ENCODE peak calls at places on chromosomes 3 and 15, in eight cellular contexts. V, K, I, X, B, P, U and F are unnamed samples.

GRCh38 chr3:172355836-172356235 is 92.4 kb downstream of the GHSR start:
- ATAC-seq in V (no peak), K (peak), I (peak), X (no peak), B (peak), P (no peak), U (no peak), F (peak)

GRCh38 chr3:132695422-132695821 is 26.8 kb downstream of the NPHP3 start:
- ATAC-seq in V (no peak), K (no peak), I (no peak), X (no peak), B (no peak), P (no peak), U (no peak), F (no peak)

GRCh38 chr3:166060789-166061479 is 223.7 kb upstream of the BCHE start:
- ATAC-seq in V (no peak), K (no peak), I (no peak), X (no peak), B (no peak), P (peak), U (no peak), F (no peak)

GRCh38 chr3:183548262-183548769 is 7.2 kb downstream of the KLHL6 start:
- ATAC-seq in V (no peak), K (no peak), I (no peak), X (no peak), B (no peak), P (no peak), U (no peak), F (no peak)

GRCh38 chr3:17138246-17139039 is 253.7 kb downstream of the PLCL2 start:
- ATAC-seq in V (no peak), K (no peak), I (no peak), X (no peak), B (no peak), P (no peak), U (no peak), F (no peak)

GRCh38 chr3:11258958-11259357 is 13.2 kb upstream of the ATG7 start:
- ATAC-seq in V (no peak), K (no peak), I (no peak), X (no peak), B (no peak), P (no peak), U (no peak), F (no peak)

GRCh38 chr3:197936819-197937384 is 13.1 kb upstream of the RPL35A start:
- ATAC-seq in V (no peak), K (no peak), I (no peak), X (no peak), B (no peak), P (no peak), U (no peak), F (no peak)

GRCh38 chr3:151393146-151393831 is 8.7 kb upstream of the P2RY12 start:
- ATAC-seq in V (no peak), K (no peak), I (no peak), X (no peak), B (no peak), P (no peak), U (no peak), F (no peak)

GRCh38 chr15:98770984-98771383 is 122.6 kb downstream of the IGF1R start:
- ATAC-seq in V (no peak), K (no peak), I (no peak), X (no peak), B (no peak), P (no peak), U (no peak), F (no peak)

GRCh38 chr3:28980631-28981030 is 300.2 kb upstream of the RBMS3 start:
- ATAC-seq in V (no peak), K (peak), I (no peak), X (no peak), B (no peak), P (no peak), U (no peak), F (no peak)

GRCh38 chr3:41173926-41174702 is 25.2 kb upstream of the CTNNB1 start:
- ATAC-seq in V (no peak), K (no peak), I (peak), X (no peak), B (peak), P (no peak), U (no peak), F (no peak)

GRCh38 chr3:18335202-18335601 is 89.9 kb downstream of the SATB1 start:
- ATAC-seq in V (peak), K (no peak), I (no peak), X (peak), B (no peak), P (no peak), U (no peak), F (no peak)

GRCh38 chr3:186476044-186476468 is 68.1 kb downstream of the CRYGS start:
- ATAC-seq in V (no peak), K (no peak), I (peak), X (no peak), B (peak), P (no peak), U (no peak), F (no peak)

GRCh38 chr3:112602217-112602838 is 38.6 kb downstream of the CCDC80 start:
- ATAC-seq in V (no peak), K (peak), I (no peak), X (no peak), B (no peak), P (no peak), U (no peak), F (no peak)